ENCODE peak calls at places on chromosomes 4 and X, in seven cellular contexts. G is spleen; F is heart left ventricle; U is NAMALWA; Q is NCI-H2107; P is fibroblast of the aortic adventitia; C is activated naive CD4-positive, alpha-beta T cell. X is an unnamed sample.

GRCh38 chrX:149937881-149938426 is 337 bp downstream of the EOLA2 start:
- DNase-seq in Q (no peak), U (no peak), G (peak; percentile 92), P (no peak), F (no peak), C (peak; percentile 10), X (peak; percentile 77)

GRCh38 chr4:151104621-151105020 is 5.2 kb downstream of the RPS3A start:
- DNase-seq in C (no peak), G (no peak), F (no peak), P (no peak), U (no peak), Q (no peak), X (no peak)

GRCh38 chrX:41245641-41246040 is 88.3 kb upstream of the DDX3X start:
- DNase-seq in P (no peak), C (no peak), G (no peak), F (no peak), Q (no peak), U (no peak), X (no peak)

GRCh38 chr4:134906404-134907023 is 704.9 kb upstream of the PABPC4L start:
- DNase-seq in F (no peak), Q (no peak), G (no peak), U (peak; percentile 21), P (no peak), C (no peak), X (no peak)

GRCh38 chr4:40255722-40256281 is 59.0 kb downstream of the RHOH start:
- DNase-seq in G (no peak), C (no peak), Q (no peak), P (peak; percentile 96), F (no peak), U (no peak), X (no peak)

GRCh38 chr4:68272860-68273259 is 27.4 kb upstream of the TMPRSS11B start:
- DNase-seq in G (no peak), F (no peak), P (peak; percentile 8), C (no peak), U (no peak), Q (no peak), X (no peak)

GRCh38 chr4:83731609-83732008 is 195.7 kb downstream of the GPAT3 start:
- DNase-seq in U (no peak), C (no peak), P (no peak), F (no peak), G (no peak), Q (no peak), X (no peak)

GRCh38 chr4:109977854-109978501 is 65.3 kb downstream of the EGF start:
- DNase-seq in G (no peak), P (peak; percentile 68), C (no peak), F (no peak), Q (no peak), U (peak; percentile 55), X (no peak)

X was measured in suprapubic skin.